ENCODE peak calls at places on chromosomes 16 and 17, in six cellular contexts. One of them, this sample, is unnamed. For H3K36me3, the result is how much of the 10 kb centered on the place peaks cover.

GRCh38 chr17:66673668-66674276 is 161.1 kb upstream of the CACNG5 start:
- DNase-seq in prostate gland: peak
- DNase-seq in GM23338: peak
- DNase-seq in lung: peak
- DNase-seq in esophagus muscularis mucosa: no peak
- DNase-seq in MG63: peak
- DNase-seq in this sample: peak

GRCh38 chr17:66767164-66767933 is 67.6 kb upstream of the CACNG5 start:
- DNase-seq in prostate gland: no peak
- DNase-seq in GM23338: no peak
- DNase-seq in lung: no peak
- DNase-seq in esophagus muscularis mucosa: no peak
- DNase-seq in MG63: no peak
- DNase-seq in this sample: no peak

GRCh38 chr17:69547230-69547629 is 132.7 kb downstream of the MAP2K6 start:
- DNase-seq in prostate gland: no peak
- DNase-seq in GM23338: no peak
- DNase-seq in lung: no peak
- DNase-seq in esophagus muscularis mucosa: no peak
- DNase-seq in MG63: no peak
- DNase-seq in this sample: no peak

GRCh38 chr16:89670496-89671431 is 13.1 kb downstream of the SPATA33 start:
- DNase-seq in prostate gland: no peak
- DNase-seq in GM23338: no peak
- DNase-seq in lung: no peak
- DNase-seq in esophagus muscularis mucosa: no peak
- DNase-seq in MG63: no peak
- DNase-seq in this sample: no peak

GRCh38 chr17:76388966-76389888 is 4.8 kb downstream of the SPHK1 start:
- DNase-seq in prostate gland: no peak
- DNase-seq in GM23338: peak
- DNase-seq in lung: no peak
- DNase-seq in esophagus muscularis mucosa: no peak
- DNase-seq in MG63: no peak
- DNase-seq in this sample: peak

GRCh38 chr17:44934745-44935105 is 12.8 kb downstream of the KIF18B start:
- DNase-seq in prostate gland: no peak
- DNase-seq in GM23338: no peak
- DNase-seq in lung: no peak
- DNase-seq in esophagus muscularis mucosa: no peak
- DNase-seq in MG63: no peak
- DNase-seq in this sample: peak

GRCh38 chr16:49881890-49882289 is 26.0 kb upstream of the ZNF423 start:
- DNase-seq in prostate gland: no peak
- DNase-seq in GM23338: no peak
- DNase-seq in lung: no peak
- DNase-seq in esophagus muscularis mucosa: no peak
- DNase-seq in MG63: no peak
- DNase-seq in this sample: no peak

GRCh38 chr16:31286421-31287032 is 26.8 kb downstream of the ITGAM start:
- DNase-seq in prostate gland: no peak
- DNase-seq in GM23338: no peak
- DNase-seq in lung: no peak
- DNase-seq in esophagus muscularis mucosa: no peak
- DNase-seq in MG63: no peak
- DNase-seq in this sample: no peak

GRCh38 chr16:90020838-90021382 is 1.7 kb upstream of the DBNDD1 start:
- DNase-seq in prostate gland: no peak
- DNase-seq in GM23338: no peak
- DNase-seq in lung: no peak
- DNase-seq in esophagus muscularis mucosa: no peak
- DNase-seq in MG63: peak
- DNase-seq in this sample: no peak

GRCh38 chr16:54425068-54425467 is 138.5 kb upstream of the IRX3 start:
- DNase-seq in prostate gland: no peak
- DNase-seq in GM23338: no peak
- DNase-seq in lung: no peak
- DNase-seq in esophagus muscularis mucosa: no peak
- DNase-seq in MG63: no peak
- DNase-seq in this sample: no peak

GRCh38 chr16:53052519-53053501 is at the start of gene CHD9NB:
- DNase-seq in prostate gland: peak
- DNase-seq in GM23338: no peak
- DNase-seq in lung: peak
- DNase-seq in esophagus muscularis mucosa: no peak
- DNase-seq in MG63: peak
- DNase-seq in this sample: no peak

GRCh38 chr17:55527520-55528118 is 16.4 kb upstream of the SMIM36 start:
- DNase-seq in prostate gland: peak
- DNase-seq in GM23338: peak
- DNase-seq in lung: no peak
- DNase-seq in esophagus muscularis mucosa: no peak
- DNase-seq in MG63: peak
- DNase-seq in this sample: peak

GRCh38 chr17:57326348-57326747 is 70.0 kb downstream of the MSI2 start:
- DNase-seq in prostate gland: no peak
- DNase-seq in GM23338: no peak
- DNase-seq in lung: no peak
- DNase-seq in esophagus muscularis mucosa: no peak
- DNase-seq in MG63: no peak
- DNase-seq in this sample: no peak
- H3K36me3 ChIP-seq in prostate gland: under half
- H3K36me3 ChIP-seq in GM23338: under half
- H3K36me3 ChIP-seq in lung: under half
- H3K36me3 ChIP-seq in esophagus muscularis mucosa: under half
- H3K36me3 ChIP-seq in MG63: under half
- H3K36me3 ChIP-seq in this sample: under half

GRCh38 chr17:4209611-4210010 is 54.2 kb downstream of the ANKFY1 start:
- DNase-seq in prostate gland: no peak
- DNase-seq in GM23338: no peak
- DNase-seq in lung: no peak
- DNase-seq in esophagus muscularis mucosa: no peak
- DNase-seq in MG63: no peak
- DNase-seq in this sample: no peak
- H3K36me3 ChIP-seq in prostate gland: under half
- H3K36me3 ChIP-seq in GM23338: under half
- H3K36me3 ChIP-seq in lung: under half
- H3K36me3 ChIP-seq in esophagus muscularis mucosa: under half
- H3K36me3 ChIP-seq in MG63: under half
- H3K36me3 ChIP-seq in this sample: under half

DNA sequence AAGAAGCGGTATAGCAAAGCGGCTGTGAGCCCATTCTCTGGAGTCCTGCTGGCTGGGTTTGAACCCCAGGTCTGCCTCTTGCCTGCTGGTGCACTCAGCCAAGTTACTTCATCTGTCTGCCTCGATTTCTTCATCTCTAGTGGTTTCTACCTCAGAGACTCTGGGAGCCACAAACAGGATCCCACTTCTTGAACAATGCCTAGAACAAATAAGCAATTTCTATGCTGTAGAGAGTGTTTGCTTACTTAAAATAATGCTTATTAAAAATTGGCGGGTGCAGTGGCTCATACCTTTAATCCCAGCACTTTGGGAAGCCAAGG is 75.5 kb downstream of the CMIP start:
- DNase-seq in prostate gland: no peak
- DNase-seq in GM23338: no peak
- DNase-seq in lung: no peak
- DNase-seq in esophagus muscularis mucosa: no peak
- DNase-seq in MG63: no peak
- DNase-seq in this sample: no peak
- H3K36me3 ChIP-seq in prostate gland: under half
- H3K36me3 ChIP-seq in GM23338: under half
- H3K36me3 ChIP-seq in lung: under half
- H3K36me3 ChIP-seq in esophagus muscularis mucosa: under half
- H3K36me3 ChIP-seq in MG63: under half
- H3K36me3 ChIP-seq in this sample: under half

GRCh38 chr17:7503521-7503920 is 19.4 kb downstream of the POLR2A start:
- DNase-seq in prostate gland: no peak
- DNase-seq in GM23338: no peak
- DNase-seq in lung: no peak
- DNase-seq in esophagus muscularis mucosa: no peak
- DNase-seq in MG63: no peak
- DNase-seq in this sample: no peak
- H3K36me3 ChIP-seq in prostate gland: under half
- H3K36me3 ChIP-seq in GM23338: half or more
- H3K36me3 ChIP-seq in lung: under half
- H3K36me3 ChIP-seq in esophagus muscularis mucosa: half or more
- H3K36me3 ChIP-seq in MG63: under half
- H3K36me3 ChIP-seq in this sample: half or more

GRCh38 chr17:74937064-74938051 is 1.7 kb downstream of the OTOP3 start:
- DNase-seq in prostate gland: no peak
- DNase-seq in GM23338: peak
- DNase-seq in lung: no peak
- DNase-seq in esophagus muscularis mucosa: no peak
- DNase-seq in MG63: no peak
- DNase-seq in this sample: peak
- H3K36me3 ChIP-seq in prostate gland: under half
- H3K36me3 ChIP-seq in GM23338: under half
- H3K36me3 ChIP-seq in lung: under half
- H3K36me3 ChIP-seq in esophagus muscularis mucosa: under half
- H3K36me3 ChIP-seq in MG63: under half
- H3K36me3 ChIP-seq in this sample: under half

This sample was measured in H7.